ENCODE peak calls at places on chromosomes 4 and X, in four cellular contexts. S is RWPE2, L is right cardiac atrium, K is A549. J is an unnamed sample.

GRCh38 chr4:74166823-74167222 is 8.9 kb downstream of the MTHFD2L start:
- ATAC-seq in K (no peak), S (no peak), L (peak; percentile 47), J (peak; percentile 23)

GRCh38 chr4:128130621-128131020 is 69.5 kb downstream of the LARP1B start:
- ATAC-seq in S (peak; percentile 73), L (no peak), K (no peak), J (no peak)

GRCh38 chr4:16669036-16669435 is 229.4 kb downstream of the LDB2 start:
- ATAC-seq in K (no peak), S (no peak), L (peak; percentile 77), J (no peak)

GRCh38 chr4:135485371-135485770 is 1283.8 kb upstream of the PABPC4L start:
- ATAC-seq in K (no peak), S (no peak), L (no peak), J (no peak)

GRCh38 chr4:83862471-83862870 is 326.6 kb downstream of the GPAT3 start:
- ATAC-seq in K (no peak), L (no peak), S (no peak), J (no peak)

GRCh38 chr4:4825431-4825830 is 34.0 kb upstream of the MSX1 start:
- ATAC-seq in S (no peak), L (no peak), K (no peak), J (no peak)

GRCh38 chr4:76718806-76719205 is 179.1 kb downstream of the SOWAHB start:
- ATAC-seq in L (no peak), S (no peak), K (no peak), J (no peak)

GRCh38 chr4:38139187-38139586 is 179.0 kb downstream of the PTTG2 start:
- ATAC-seq in K (no peak), S (no peak), L (no peak), J (no peak)

GRCh38 chr4:182185491-182185890 is 57.7 kb upstream of the TENM3 start:
- ATAC-seq in S (no peak), K (no peak), L (no peak), J (no peak)

GRCh38 chrX:39850209-39850608 is 247.5 kb downstream of the BCOR start:
- ATAC-seq in S (no peak), L (no peak), K (no peak), J (no peak)

GRCh38 chr4:150570862-150571261 is 11.1 kb upstream of the MAB21L2 start:
- ATAC-seq in K (no peak), S (no peak), L (no peak), J (no peak)

GRCh38 chr4:4281787-4282186 is 8.2 kb downstream of the LYAR start:
- ATAC-seq in S (no peak), K (no peak), L (no peak), J (no peak)

GRCh38 chrX:19350831-19351447 is 7.2 kb downstream of the PDHA1 start:
- ATAC-seq in S (no peak), K (no peak), L (no peak), J (no peak)

GRCh38 chr4:102578270-102578669 is 77.1 kb downstream of the NFKB1 start:
- ATAC-seq in K (no peak), S (no peak), L (peak; percentile 23), J (no peak)

GRCh38 chr4:106048250-106048931 is 153.1 kb downstream of the NPNT start:
- ATAC-seq in K (no peak), L (no peak), S (no peak), J (no peak)

J was measured in esophagus mucosa.